ENCODE peak calls at places on chromosomes 12 and 14, in eight cellular contexts. T, A, X, R, V, D, I and N are unnamed samples.

GRCh38 chr12:66409195-66409871 is 107.0 kb downstream of the HELB start:
- DNase-seq in R (no peak), T (peak; percentile 54), X (no peak), I (peak; percentile 84), A (no peak), D (peak; percentile 50), V (peak; percentile 33), N (no peak)

GRCh38 chr12:26473291-26473690 is 277.9 kb downstream of the SSPN start:
- DNase-seq in R (no peak), T (no peak), X (no peak), A (no peak), D (no peak), V (no peak), I (no peak), N (no peak)

GRCh38 chr14:61690982-61691381 is 4.3 kb upstream of the HIF1A start:
- DNase-seq in X (no peak), I (no peak), T (no peak), D (no peak), R (no peak), A (no peak), V (no peak), N (no peak)

GRCh38 chr12:75738486-75738885 is 227.1 kb upstream of the KRR1 start:
- DNase-seq in X (no peak), R (no peak), I (no peak), T (no peak), V (no peak), D (no peak), A (no peak), N (no peak)

GRCh38 chr14:104263671-104264358 is 125.4 kb downstream of the KIF26A start:
- DNase-seq in A (no peak), V (no peak), R (peak; percentile 66), D (no peak), X (no peak), T (no peak), I (no peak), N (no peak)

GRCh38 chr12:52865090-52865944 is 16.5 kb upstream of the KRT78 start:
- DNase-seq in T (peak; percentile 87), V (peak; percentile 79), R (no peak), X (peak; percentile 82), D (peak; percentile 90), A (no peak), I (peak; percentile 93), N (no peak)

GRCh38 chr12:52494518-52494917 is 1.5 kb upstream of the KRT6A start:
- DNase-seq in A (no peak), D (peak; percentile 42), T (peak; percentile 83), V (no peak), X (peak; percentile 86), I (peak; percentile 16), R (no peak), N (no peak)

GRCh38 chr14:49173765-49174373 is 412.3 kb downstream of the RPS29 start:
- DNase-seq in R (no peak), D (peak; percentile 84), I (peak; percentile 93), A (no peak), V (peak; percentile 59), X (peak; percentile 57), T (peak; percentile 84), N (no peak)

GRCh38 chr14:102323102-102323501 is 3.6 kb downstream of the ZNF839 start:
- DNase-seq in D (peak; percentile 75), I (peak; percentile 74), T (peak; percentile 36), A (peak; percentile 47), X (peak; percentile 66), R (peak; percentile 68), V (peak; percentile 52), N (peak; percentile 51)

GRCh38 chr14:99321955-99322730 is 50.1 kb upstream of the BCL11B start:
- DNase-seq in X (no peak), D (no peak), V (no peak), A (no peak), T (no peak), I (no peak), R (no peak), N (no peak)

GRCh38 chr14:56102901-56103409 is 15.3 kb upstream of the PELI2 start:
- DNase-seq in I (no peak), R (no peak), X (no peak), D (no peak), A (no peak), V (no peak), T (no peak), N (no peak)

GRCh38 chr12:27865421-27865820 is 85.4 kb upstream of the MANSC4 start:
- DNase-seq in X (no peak), V (no peak), A (no peak), T (peak; percentile 92), I (no peak), R (no peak), D (no peak), N (no peak)

GRCh38 chr14:103273145-103273846 is 60.7 kb upstream of the EIF5 start:
- DNase-seq in I (peak; percentile 57), A (no peak), V (peak; percentile 45), X (no peak), R (no peak), T (no peak), D (no peak), N (no peak)

GRCh38 chr14:64720190-64720589 is 16.0 kb downstream of the PLEKHG3 start:
- DNase-seq in X (peak; percentile 91), V (peak; percentile 82), R (no peak), D (peak; percentile 79), I (no peak), T (no peak), A (no peak), N (no peak)

GRCh38 chr12:85575115-85576096 is 260.8 kb downstream of the RASSF9 start:
- DNase-seq in A (no peak), T (peak; percentile 76), V (peak; percentile 32), X (peak; percentile 63), R (no peak), I (peak; percentile 71), D (peak; percentile 68), N (no peak)

GRCh38 chr14:82003418-82003817 is 469.8 kb upstream of the SEL1L start:
- DNase-seq in R (no peak), D (no peak), V (no peak), X (no peak), I (no peak), A (no peak), T (no peak), N (no peak)

GRCh38 chr14:19920021-19920657 is at the start of gene OR4K5:
- DNase-seq in T (no peak), R (no peak), I (no peak), V (no peak), D (no peak), X (no peak), A (no peak), N (no peak)

GRCh38 chr12:83404521-83404920 is 717.8 kb downstream of the TMTC2 start:
- DNase-seq in A (no peak), V (no peak), D (no peak), T (no peak), X (no peak), I (no peak), R (no peak), N (no peak)

GRCh38 chr12:115973968-115974765 is 303.3 kb downstream of the MED13L start:
- DNase-seq in X (no peak), T (no peak), R (no peak), V (no peak), I (no peak), A (no peak), D (no peak), N (no peak)

GRCh38 chr12:121996945-121997612 is 24.6 kb upstream of the BCL7A start:
- DNase-seq in A (no peak), I (no peak), X (peak; percentile 22), D (no peak), R (no peak), V (no peak), T (peak; percentile 36), N (no peak)

GRCh38 chr14:83994020-83994419 is 1535.9 kb upstream of the FLRT2 start:
- DNase-seq in A (no peak), R (no peak), I (no peak), V (no peak), T (no peak), X (no peak), D (no peak), N (no peak)

DNA sequence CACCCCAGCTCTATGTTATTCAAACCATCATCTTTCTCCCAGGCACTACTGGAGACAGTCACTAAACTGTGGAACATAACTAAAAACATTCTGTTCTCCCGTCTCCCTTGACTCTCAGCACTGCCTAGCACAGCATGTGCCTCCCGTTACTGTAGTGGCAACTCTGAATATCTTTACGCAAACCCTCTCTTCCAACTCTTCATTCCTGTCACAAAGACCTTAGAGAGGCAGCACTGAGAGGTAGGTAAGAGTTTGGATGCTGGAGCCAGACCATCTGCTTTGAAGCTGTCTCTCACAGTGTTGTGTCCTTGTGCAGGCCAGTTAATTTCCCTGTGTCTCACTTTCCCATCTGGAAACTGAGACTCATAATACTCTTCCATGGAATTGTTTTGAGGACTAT is 108.1 kb downstream of the DIP2B start:
- DNase-seq in T (no peak), A (no peak), X (no peak), D (no peak), V (no peak), I (no peak), R (no peak), N (no peak)
- H3K27ac ChIP-seq in T (peak overlapping the region; percentile 75), A (no peak overlapping the region), X (no peak overlapping the region), D (peak overlapping the region; percentile 23), V (no peak overlapping the region), I (peak overlapping the region; percentile 88), R (no peak overlapping the region), N (no peak overlapping the region)

DNA sequence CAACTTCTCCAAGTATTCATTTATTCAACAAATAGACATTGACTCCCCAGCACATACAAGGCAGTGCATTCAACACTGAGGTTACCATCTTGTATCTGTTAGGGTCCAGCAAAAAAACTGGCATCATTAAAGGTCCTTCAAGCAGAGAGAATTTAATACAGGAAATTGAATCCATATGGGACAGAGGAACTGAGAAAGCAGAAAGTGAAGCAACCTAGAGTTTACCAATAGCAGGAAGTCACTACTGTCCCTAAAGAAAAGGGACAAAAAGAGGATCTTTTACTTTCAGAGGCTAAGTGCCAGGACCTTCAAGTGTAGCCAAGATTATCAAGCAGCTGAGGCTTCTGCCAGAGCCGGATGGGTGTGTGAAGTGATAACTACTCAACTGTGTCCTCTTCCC is 237.8 kb upstream of the TBX3 start:
- DNase-seq in D (no peak), T (no peak), R (no peak), X (no peak), A (no peak), I (no peak), V (no peak), N (no peak)
- H3K27ac ChIP-seq in D (peak overlapping the region; percentile 73), T (no peak overlapping the region), R (no peak overlapping the region), X (no peak overlapping the region), A (no peak overlapping the region), I (no peak overlapping the region), V (no peak overlapping the region), N (no peak overlapping the region)

DNA sequence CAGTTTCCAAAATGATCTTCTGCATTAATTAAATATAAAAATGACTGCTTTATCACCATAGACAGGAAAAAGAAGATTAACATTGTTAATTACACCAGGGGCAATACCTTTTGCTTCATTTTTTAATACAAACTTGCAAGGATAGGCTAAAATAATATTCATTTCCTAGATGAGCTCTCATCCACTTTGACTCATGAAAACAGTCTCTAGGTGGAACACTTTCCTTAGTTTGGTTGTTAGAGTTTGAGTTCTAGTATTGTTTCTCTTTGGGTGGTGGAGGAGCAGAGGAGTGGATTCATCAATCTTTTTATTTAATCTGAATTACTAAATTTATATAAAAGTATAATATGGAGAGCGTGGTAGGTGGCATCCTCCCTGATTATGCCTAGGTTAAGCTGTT is 251.0 kb downstream of the PDZRN4 start:
- DNase-seq in V (no peak), A (no peak), I (no peak), X (no peak), D (no peak), R (no peak), T (no peak), N (no peak)
- H3K27ac ChIP-seq in V (no peak overlapping the region), A (no peak overlapping the region), I (no peak overlapping the region), X (no peak overlapping the region), D (no peak overlapping the region), R (no peak overlapping the region), T (no peak overlapping the region), N (no peak overlapping the region)

GRCh38 chr12:46468813-46469212 is 96.2 kb upstream of the SLC38A2 start:
- DNase-seq in D (no peak), V (no peak), X (no peak), R (no peak), A (no peak), T (no peak), I (no peak), N (no peak)
- H3K27ac ChIP-seq in D (no peak overlapping the region), V (no peak overlapping the region), X (no peak overlapping the region), R (no peak overlapping the region), A (no peak overlapping the region), T (no peak overlapping the region), I (no peak overlapping the region), N (no peak overlapping the region)